ENCODE peak calls at places on chromosomes 2 and 18, in ten cellular contexts. E, I, Q, U, N, Y, K, Z, L and D are unnamed samples.

GRCh38 chr2:56369316-56369715 is 185.5 kb downstream of the CCDC85A start:
- DNase-seq in E (no peak), I (no peak), Q (no peak), U (no peak), N (no peak), Y (no peak), K (no peak), Z (no peak), L (no peak), D (no peak)

GRCh38 chr2:43224131-43224570 is 2.3 kb downstream of the ZFP36L2 start:
- DNase-seq in E (peak), I (peak), Q (peak), U (peak), N (peak), Y (no peak), K (peak), Z (peak), L (peak), D (peak)

GRCh38 chr2:31693882-31694281 is 113.1 kb upstream of the SRD5A2 start:
- DNase-seq in E (no peak), I (no peak), Q (no peak), U (no peak), N (peak), Y (no peak), K (peak), Z (no peak), L (no peak), D (no peak)

GRCh38 chr2:124975224-124975623 is 950.1 kb downstream of the CNTNAP5 start:
- DNase-seq in E (no peak), I (no peak), Q (peak), U (no peak), N (no peak), Y (no peak), K (no peak), Z (no peak), L (no peak), D (no peak)

GRCh38 chr18:79520473-79521390 is 125.0 kb downstream of the NFATC1 start:
- DNase-seq in E (no peak), I (no peak), Q (no peak), U (no peak), N (no peak), Y (no peak), K (no peak), Z (no peak), L (no peak), D (no peak)

GRCh38 chr2:226652983-226653765 is 146.4 kb downstream of the IRS1 start:
- DNase-seq in E (no peak), I (no peak), Q (no peak), U (no peak), N (peak), Y (no peak), K (no peak), Z (no peak), L (no peak), D (no peak)

GRCh38 chr2:25226827-25227226 is 58.4 kb upstream of the POMC start:
- DNase-seq in E (no peak), I (no peak), Q (no peak), U (no peak), N (no peak), Y (no peak), K (no peak), Z (no peak), L (no peak), D (no peak)

GRCh38 chr2:213934560-213934959 is 476.3 kb upstream of the VWC2L start:
- DNase-seq in E (no peak), I (no peak), Q (no peak), U (no peak), N (peak), Y (no peak), K (peak), Z (peak), L (no peak), D (no peak)

GRCh38 chr18:23740105-23740830 is 51.0 kb downstream of the LAMA3 start:
- DNase-seq in E (no peak), I (no peak), Q (no peak), U (no peak), N (peak), Y (no peak), K (peak), Z (no peak), L (no peak), D (no peak)

GRCh38 chr2:2320486-2321249 is 10.4 kb downstream of the MYT1L start:
- DNase-seq in E (no peak), I (no peak), Q (no peak), U (no peak), N (no peak), Y (no peak), K (no peak), Z (no peak), L (no peak), D (no peak)

GRCh38 chr2:965640-966147 is 15.0 kb downstream of the SNTG2 start:
- DNase-seq in E (no peak), I (no peak), Q (no peak), U (no peak), N (no peak), Y (no peak), K (no peak), Z (no peak), L (no peak), D (no peak)

GRCh38 chr2:58571181-58571852 is 330.2 kb upstream of the FANCL start:
- DNase-seq in E (no peak), I (no peak), Q (no peak), U (peak), N (peak), Y (no peak), K (peak), Z (peak), L (no peak), D (no peak)

GRCh38 chr2:20050712-20051517 is 513 bp downstream of the LAPTM4A start:
- DNase-seq in E (no peak), I (no peak), Q (peak), U (peak), N (peak), Y (no peak), K (peak), Z (peak), L (peak), D (no peak)

GRCh38 chr2:219174146-219174545 is 2.6 kb downstream of the CNPPD1 start:
- DNase-seq in E (no peak), I (no peak), Q (no peak), U (no peak), N (no peak), Y (no peak), K (no peak), Z (no peak), L (no peak), D (no peak)

GRCh38 chr2:231325826-231326225 is 69.7 kb upstream of the B3GNT7 start:
- DNase-seq in E (no peak), I (no peak), Q (no peak), U (no peak), N (no peak), Y (no peak), K (no peak), Z (no peak), L (no peak), D (peak)

GRCh38 chr2:3727397-3728045 is 24.1 kb downstream of the DCDC2C start:
- DNase-seq in E (no peak), I (no peak), Q (no peak), U (no peak), N (no peak), Y (no peak), K (no peak), Z (no peak), L (no peak), D (peak)

GRCh38 chr2:212548459-212548815 is 9.8 kb upstream of the ERBB4 start:
- DNase-seq in E (no peak), I (no peak), Q (no peak), U (no peak), N (peak), Y (peak), K (peak), Z (peak), L (no peak), D (no peak)

GRCh38 chr2:196315388-196316049 is 144.1 kb upstream of the STK17B start:
- DNase-seq in E (no peak), I (no peak), Q (no peak), U (no peak), N (peak), Y (no peak), K (peak), Z (no peak), L (no peak), D (no peak)

GRCh38 chr2:23545391-23545790 is 160.4 kb downstream of the KLHL29 start:
- DNase-seq in E (no peak), I (no peak), Q (no peak), U (no peak), N (peak), Y (no peak), K (no peak), Z (no peak), L (no peak), D (no peak)

GRCh38 chr18:37261246-37261927 is 304.2 kb downstream of the CELF4 start:
- DNase-seq in E (no peak), I (no peak), Q (peak), U (no peak), N (no peak), Y (no peak), K (no peak), Z (no peak), L (no peak), D (no peak)

GRCh38 chr2:122643725-122644329 is 888.4 kb downstream of the TSN start:
- DNase-seq in E (no peak), I (no peak), Q (no peak), U (no peak), N (peak), Y (peak), K (peak), Z (no peak), L (no peak), D (no peak)

GRCh38 chr2:98822301-98823164 is 91.6 kb upstream of the MGAT4A start:
- DNase-seq in E (peak), I (peak), Q (peak), U (peak), N (no peak), Y (no peak), K (no peak), Z (peak), L (peak), D (no peak)

GRCh38 chr2:25161055-25161781 is 7.2 kb downstream of the POMC start:
- DNase-seq in E (peak), I (peak), Q (no peak), U (no peak), N (peak), Y (no peak), K (peak), Z (no peak), L (peak), D (no peak)

GRCh38 chr2:118983133-118983532 is 41.1 kb downstream of the MARCO start:
- DNase-seq in E (no peak), I (no peak), Q (no peak), U (no peak), N (no peak), Y (no peak), K (no peak), Z (no peak), L (no peak), D (peak)

GRCh38 chr2:24722141-24722790 is 70.9 kb downstream of the PTRHD1 start:
- DNase-seq in E (no peak), I (no peak), Q (no peak), U (no peak), N (no peak), Y (no peak), K (no peak), Z (no peak), L (no peak), D (no peak)

GRCh38 chr2:121309801-121310200 is 24.8 kb upstream of the TFCP2L1 start:
- DNase-seq in E (no peak), I (no peak), Q (no peak), U (no peak), N (no peak), Y (no peak), K (no peak), Z (peak), L (no peak), D (peak)

DNA sequence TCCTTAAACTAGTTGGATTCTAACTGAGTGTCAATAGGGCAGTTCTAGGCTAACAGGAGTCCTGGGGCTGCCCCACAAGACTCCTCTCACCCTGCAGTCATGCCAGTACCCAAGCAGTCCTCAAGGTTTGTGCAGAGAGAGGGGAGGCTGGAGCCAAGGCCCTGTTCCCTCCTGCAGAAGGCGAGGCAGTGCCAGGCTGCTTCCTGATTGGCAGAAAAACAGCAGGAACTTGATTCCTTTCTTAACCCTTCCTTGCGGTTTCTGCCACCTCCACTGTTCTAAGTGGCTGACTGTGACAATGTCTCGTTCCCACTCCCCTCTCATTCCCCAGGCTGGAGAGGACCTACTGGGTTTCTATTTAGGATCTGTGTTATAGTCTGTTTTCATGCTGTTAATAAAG is 75.3 kb downstream of the LPIN1 start:
- DNase-seq in E (no peak), I (no peak), Q (no peak), U (no peak), N (no peak), Y (no peak), K (no peak), Z (no peak), L (no peak), D (no peak)
- TF ChIP-seq CTCF in E (no peak), I (no peak), Q (no peak), U (no peak), N (no peak), Y (no peak), K (no peak), Z (no peak), L (no peak), D (no peak)

DNA sequence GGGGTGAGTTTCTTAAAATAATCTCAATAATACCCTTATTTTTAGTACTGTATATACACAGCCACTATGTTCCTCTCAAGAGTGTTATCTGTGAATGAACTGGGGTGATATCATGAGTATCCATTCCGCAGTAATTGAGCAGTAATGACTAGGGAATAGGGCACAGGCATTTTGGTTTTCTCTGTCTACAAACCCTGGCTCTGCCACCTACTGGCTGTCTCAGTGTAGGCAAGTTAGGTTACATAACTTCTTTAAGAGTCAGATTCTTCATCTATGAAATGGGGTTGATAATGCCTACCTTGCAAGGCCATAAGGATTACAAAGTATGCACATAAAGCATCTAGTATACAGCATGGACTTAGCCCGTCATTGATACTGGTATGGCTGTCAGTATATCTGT is 555.8 kb downstream of the NRXN1 start:
- DNase-seq in E (no peak), I (no peak), Q (no peak), U (no peak), N (no peak), Y (no peak), K (no peak), Z (no peak), L (no peak), D (no peak)
- TF ChIP-seq CTCF in E (no peak), I (no peak), Q (peak), U (no peak), N (no peak), Y (no peak), K (no peak), Z (peak), L (no peak), D (no peak)

DNA sequence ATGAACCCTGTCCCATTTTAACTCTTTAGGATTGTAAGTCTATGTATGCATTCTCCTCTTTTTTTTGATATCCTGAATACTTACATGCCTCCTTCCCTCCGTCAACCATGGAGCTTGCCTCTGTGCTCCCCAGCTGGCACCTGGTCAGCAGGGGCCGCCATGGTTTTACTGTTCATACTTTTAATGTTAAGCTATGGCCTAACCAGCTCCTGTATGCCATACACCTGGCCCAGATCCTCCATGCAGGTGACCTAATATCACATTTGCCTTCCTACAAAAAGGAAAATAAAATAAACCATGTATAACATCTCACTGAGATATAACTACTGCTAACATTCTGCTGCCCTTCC is 283.1 kb upstream of the TRIB2 start:
- DNase-seq in E (no peak), I (no peak), Q (no peak), U (no peak), N (no peak), Y (no peak), K (no peak), Z (no peak), L (no peak), D (no peak)
- TF ChIP-seq CTCF in E (no peak), I (no peak), Q (no peak), U (no peak), N (no peak), Y (no peak), K (no peak), Z (no peak), L (no peak), D (peak)

GRCh38 chr2:174776686-174777085 is 12.4 kb upstream of the CHRNA1 start:
- DNase-seq in E (no peak), I (no peak), Q (no peak), U (no peak), N (no peak), Y (peak), K (no peak), Z (no peak), L (no peak), D (no peak)
- TF ChIP-seq CTCF in E (no peak), I (no peak), Q (no peak), U (no peak), N (no peak), Y (no peak), K (no peak), Z (no peak), L (no peak), D (no peak)

GRCh38 chr2:233319256-233319655 is 11.6 kb downstream of the SAG start:
- DNase-seq in E (no peak), I (no peak), Q (no peak), U (no peak), N (no peak), Y (no peak), K (no peak), Z (no peak), L (no peak), D (no peak)
- TF ChIP-seq CTCF in E (no peak), I (no peak), Q (no peak), U (no peak), N (no peak), Y (no peak), K (no peak), Z (no peak), L (no peak), D (no peak)

DNA sequence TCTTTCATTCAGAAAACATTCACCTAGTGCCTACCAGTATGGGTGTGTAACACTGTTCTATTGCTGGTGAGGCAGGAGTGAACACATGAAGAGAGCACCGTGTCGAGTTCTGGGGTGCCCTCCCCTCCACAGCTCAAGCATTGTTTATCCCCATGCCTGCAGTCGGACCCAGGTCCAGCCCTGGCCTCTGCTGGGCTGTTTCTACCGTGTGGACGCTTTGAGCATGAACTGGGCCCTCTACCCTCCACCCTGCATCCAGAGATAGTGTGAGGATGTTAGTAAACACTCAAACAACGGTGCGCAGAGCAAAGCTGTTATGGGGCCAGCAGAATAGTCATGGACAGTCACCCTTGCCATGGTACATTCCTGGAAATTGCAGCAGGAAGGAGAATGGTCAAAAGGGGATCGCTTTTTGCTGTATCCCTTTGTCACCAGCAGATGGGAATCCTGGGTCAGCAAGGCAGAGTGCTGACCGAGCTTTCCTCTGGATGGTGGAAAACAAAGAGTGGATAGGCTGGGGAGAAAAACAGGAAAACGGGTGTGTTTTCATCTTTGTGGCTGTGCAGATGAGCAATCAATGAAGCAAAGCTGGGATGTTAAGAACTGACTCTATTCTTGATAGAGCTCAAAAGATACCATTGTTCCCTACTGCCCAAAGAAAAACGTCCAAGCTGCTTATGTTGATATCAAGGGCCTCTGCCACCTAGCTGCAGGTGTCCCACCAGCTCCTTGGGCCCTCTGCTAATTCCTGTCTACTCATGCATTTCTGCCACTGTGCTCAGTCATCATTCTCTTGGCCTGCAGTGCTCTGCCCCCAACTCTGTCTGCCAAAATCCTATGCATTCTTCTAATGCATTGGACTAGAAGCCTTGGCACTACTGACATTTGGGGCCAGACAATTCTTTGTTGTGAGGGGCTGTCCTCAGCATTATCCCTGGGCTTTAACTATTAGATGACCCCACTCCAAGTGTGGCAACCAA is 38.7 kb downstream of the REEP1 start:
- DNase-seq in E (no peak), I (no peak), Q (no peak), U (no peak), N (peak), Y (no peak), K (no peak), Z (peak), L (no peak), D (no peak)
- TF ChIP-seq CTCF in E (peak), I (no peak), Q (no peak), U (peak), N (peak), Y (no peak), K (peak), Z (no peak), L (peak), D (no peak)

DNA sequence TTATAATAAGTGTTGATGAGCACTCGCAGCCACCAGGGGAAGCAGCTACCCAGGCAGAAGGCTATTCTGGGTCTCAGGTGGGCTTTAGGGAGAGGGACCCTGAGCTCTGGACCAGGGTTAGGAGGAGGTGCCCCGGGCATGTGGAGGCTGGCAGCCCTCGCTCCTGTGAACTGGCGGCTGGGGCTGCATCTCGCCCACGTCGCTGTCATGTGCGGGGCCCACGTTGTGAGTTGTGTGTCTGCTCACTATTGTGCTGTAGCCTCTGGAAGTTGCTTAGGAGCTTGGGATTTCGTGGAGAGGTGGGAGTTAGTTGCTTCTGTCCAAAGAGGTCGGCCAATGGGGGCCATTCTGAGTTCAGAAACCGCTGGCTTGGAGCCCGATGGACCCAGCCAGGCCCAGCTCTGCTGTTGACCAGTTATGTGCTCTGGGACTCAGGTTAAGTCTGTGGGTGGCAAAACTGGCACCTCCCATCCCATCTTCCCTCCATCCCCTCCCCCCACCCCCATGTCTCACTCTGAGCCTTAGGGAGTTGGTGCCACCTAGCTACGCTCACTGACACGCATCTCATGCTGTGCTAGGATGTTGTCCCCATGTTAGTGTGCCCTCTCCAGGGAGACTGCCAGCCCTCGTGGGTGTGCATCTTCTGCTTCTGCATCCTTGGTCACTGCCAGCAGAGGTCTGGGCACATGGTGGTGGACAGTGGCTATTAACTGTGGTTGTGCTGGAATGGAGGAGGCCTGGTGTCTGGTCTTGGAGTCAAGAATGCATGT is 18.5 kb downstream of the RRM2 start:
- DNase-seq in E (no peak), I (no peak), Q (no peak), U (no peak), N (no peak), Y (no peak), K (no peak), Z (no peak), L (no peak), D (no peak)
- TF ChIP-seq CTCF in E (no peak), I (no peak), Q (no peak), U (peak), N (no peak), Y (no peak), K (peak), Z (no peak), L (no peak), D (peak)